ENCODE peak calls at places on chromosomes 5 and 9, in four cellular contexts. One of them, this sample, is unnamed.

GRCh38 chr9:113649054-113649453 is 185.5 kb downstream of the RGS3 start:
- DNase-seq in NCI-H2081: peak
- DNase-seq in kidney tubule cell: no peak
- DNase-seq in GM20000: no peak
- DNase-seq in this sample: peak

GRCh38 chr5:83313431-83313830 is 158.1 kb upstream of the VCAN start:
- DNase-seq in NCI-H2081: no peak
- DNase-seq in kidney tubule cell: peak
- DNase-seq in GM20000: no peak
- DNase-seq in this sample: no peak

GRCh38 chr9:69499959-69500358 is 172.2 kb downstream of the APBA1 start:
- DNase-seq in GM20000: no peak
- DNase-seq in kidney tubule cell: no peak
- DNase-seq in NCI-H2081: no peak
- DNase-seq in this sample: no peak

GRCh38 chr5:8034852-8035251 is 165.9 kb downstream of the MTRR start:
- DNase-seq in GM20000: no peak
- DNase-seq in NCI-H2081: no peak
- DNase-seq in kidney tubule cell: no peak
- DNase-seq in this sample: no peak

GRCh38 chr9:87787735-87788134 is 61.8 kb downstream of the CTSL start:
- DNase-seq in GM20000: no peak
- DNase-seq in kidney tubule cell: no peak
- DNase-seq in NCI-H2081: no peak
- DNase-seq in this sample: no peak

GRCh38 chr9:114894801-114895433 is 35.5 kb downstream of the TNFSF8 start:
- DNase-seq in kidney tubule cell: peak
- DNase-seq in GM20000: no peak
- DNase-seq in NCI-H2081: peak
- DNase-seq in this sample: no peak

GRCh38 chr5:134247411-134247810 is 21.5 kb upstream of the PPP2CA start:
- DNase-seq in NCI-H2081: no peak
- DNase-seq in kidney tubule cell: peak
- DNase-seq in GM20000: no peak
- DNase-seq in this sample: no peak

GRCh38 chr5:61866930-61867329 is 439.1 kb upstream of the KIF2A start:
- DNase-seq in GM20000: peak
- DNase-seq in NCI-H2081: no peak
- DNase-seq in kidney tubule cell: peak
- DNase-seq in this sample: no peak

GRCh38 chr5:160436017-160436416 is 14.4 kb downstream of the PTTG1 start:
- DNase-seq in GM20000: no peak
- DNase-seq in NCI-H2081: no peak
- DNase-seq in kidney tubule cell: no peak
- DNase-seq in this sample: no peak

GRCh38 chr5:81854915-81855314 is 104.0 kb upstream of the SSBP2 start:
- DNase-seq in NCI-H2081: peak
- DNase-seq in GM20000: no peak
- DNase-seq in kidney tubule cell: no peak
- DNase-seq in this sample: no peak

GRCh38 chr9:104905931-104906330 is 22.0 kb downstream of the ABCA1 start:
- DNase-seq in GM20000: no peak
- DNase-seq in kidney tubule cell: no peak
- DNase-seq in NCI-H2081: no peak
- DNase-seq in this sample: no peak

GRCh38 chr5:66511491-66511890 is 84.7 kb upstream of the MAST4 start:
- DNase-seq in kidney tubule cell: no peak
- DNase-seq in NCI-H2081: no peak
- DNase-seq in GM20000: no peak
- DNase-seq in this sample: no peak

GRCh38 chr9:87604886-87605588 is 107.4 kb downstream of the DAPK1 start:
- DNase-seq in GM20000: peak
- DNase-seq in NCI-H2081: no peak
- DNase-seq in kidney tubule cell: no peak
- DNase-seq in this sample: no peak

GRCh38 chr9:32385135-32385884 is 867 bp downstream of the ACO1 start:
- DNase-seq in NCI-H2081: no peak
- DNase-seq in GM20000: no peak
- DNase-seq in kidney tubule cell: no peak
- DNase-seq in this sample: no peak

GRCh38 chr5:179409806-179410205 is 64.5 kb upstream of the ADAMTS2 start:
- DNase-seq in kidney tubule cell: no peak
- DNase-seq in NCI-H2081: no peak
- DNase-seq in GM20000: no peak
- DNase-seq in this sample: no peak

GRCh38 chr9:77710965-77711657 is 63.0 kb upstream of the GNA14 start:
- DNase-seq in NCI-H2081: no peak
- DNase-seq in GM20000: no peak
- DNase-seq in kidney tubule cell: no peak
- DNase-seq in this sample: no peak

GRCh38 chr5:98786178-98786853 is 12.9 kb downstream of the RGMB start:
- DNase-seq in NCI-H2081: no peak
- DNase-seq in GM20000: no peak
- DNase-seq in kidney tubule cell: no peak
- DNase-seq in this sample: no peak

This sample was measured in NCI-H2171.